ENCODE peak calls at places on chromosomes 7 and 10, in nine cellular contexts. U is right cardiac atrium; S is KBM-7; B is stimulated activated CD4-positive, alpha-beta T cell treated with anti-CD3 and anti-CD28 coated beads, Interleukin-12 subunit alpha, Interleukin-12 subunit beta, amount 100 ng/mL, for 4 hours; X is T-helper 9 cell; K is endothelial cell; Q is breast epithelium; P is LoVo; F is left ventricle myocardium inferior. O is an unnamed sample.

GRCh38 chr10:37479469-37479868 is 354.1 kb downstream of the ANKRD30A start:
- DNase-seq in P (no peak), S (no peak), Q (no peak), B (no peak), U (no peak), X (no peak), K (no peak), F (no peak), O (no peak)

GRCh38 chr7:39493929-39494328 is 72.3 kb upstream of the YAE1 start:
- DNase-seq in X (no peak), P (no peak), S (no peak), F (no peak), U (no peak), K (no peak), B (no peak), Q (no peak), O (no peak)

GRCh38 chr10:101612086-101612485 is 24.0 kb downstream of the DPCD start:
- DNase-seq in X (no peak), Q (no peak), S (no peak), F (no peak), K (no peak), U (no peak), P (no peak), B (no peak), O (no peak)

GRCh38 chr10:3046941-3047621 is 20.3 kb upstream of the PFKP start:
- DNase-seq in S (no peak), U (no peak), Q (no peak), P (no peak), F (no peak), B (no peak), K (no peak), X (no peak), O (no peak)

GRCh38 chr10:104065748-104066147 is 19.9 kb downstream of the COL17A1 start:
- DNase-seq in X (no peak), P (no peak), S (no peak), B (no peak), U (no peak), K (no peak), Q (no peak), F (no peak), O (no peak)

GRCh38 chr10:93712593-93712992 is 10.2 kb upstream of the FRA10AC1 start:
- DNase-seq in B (no peak), X (no peak), P (no peak), U (no peak), K (no peak), S (no peak), Q (no peak), F (no peak), O (no peak)

GRCh38 chr10:71789871-71790270 is 16.6 kb upstream of the VSIR start:
- DNase-seq in U (no peak), X (no peak), S (no peak), K (no peak), P (no peak), F (no peak), B (no peak), Q (no peak), O (no peak)

GRCh38 chr7:116534790-116535189 is 10.0 kb downstream of the CAV1 start:
- DNase-seq in K (no peak), U (no peak), S (no peak), P (no peak), Q (no peak), B (no peak), X (no peak), F (no peak), O (no peak)

GRCh38 chr10:101902032-101902799 is 58.6 kb upstream of the KCNIP2 start:
- DNase-seq in P (no peak), U (no peak), S (no peak), X (no peak), Q (no peak), F (no peak), K (no peak), B (no peak), O (no peak)

GRCh38 chr7:101532400-101533102 is 96.5 kb downstream of the MYL10 start:
- DNase-seq in U (no peak), P (no peak), B (no peak), F (no peak), Q (no peak), X (no peak), K (no peak), S (no peak), O (no peak)

GRCh38 chr10:112898540-112899395 is 51.3 kb upstream of the TCF7L2 start:
- DNase-seq in Q (no peak), U (peak; percentile 48), X (no peak), S (no peak), K (peak; percentile 19), B (no peak), P (peak; percentile 82), F (no peak), O (no peak)

GRCh38 chr7:101519324-101520017 is 109.6 kb downstream of the MYL10 start:
- DNase-seq in S (no peak), B (no peak), U (peak; percentile 22), X (no peak), F (no peak), P (no peak), Q (no peak), K (no peak), O (no peak)

GRCh38 chr7:157000047-157000726 is 10.3 kb downstream of the MNX1 start:
- DNase-seq in K (no peak), P (peak; percentile 44), F (no peak), Q (no peak), S (no peak), U (no peak), X (no peak), B (no peak), O (no peak)

GRCh38 chr7:584122-584465 is 64.4 kb upstream of the PDGFA start:
- DNase-seq in F (no peak), P (no peak), S (no peak), U (peak; percentile 59), X (peak; percentile 85), K (no peak), B (peak; percentile 85), Q (no peak), O (peak; percentile 93)

GRCh38 chr10:124626759-124627380 is 117.3 kb downstream of the FAM53B start:
- DNase-seq in Q (no peak), S (no peak), B (peak; percentile 38), P (peak; percentile 86), K (no peak), F (no peak), X (no peak), U (no peak), O (peak; percentile 29)

GRCh38 chr7:38476764-38477163 is 154.4 kb downstream of the AMPH start:
- DNase-seq in Q (no peak), P (no peak), B (no peak), X (no peak), F (no peak), K (no peak), S (no peak), U (no peak), O (no peak)

GRCh38 chr7:25031432-25031831 is 51.5 kb upstream of the OSBPL3 start:
- DNase-seq in P (no peak), K (no peak), F (no peak), Q (no peak), S (no peak), X (no peak), B (no peak), U (no peak), O (no peak)

GRCh38 chr10:116741391-116742351 is 695 bp downstream of the HSPA12A start:
- DNase-seq in S (no peak), F (peak; percentile 34), K (peak; percentile 25), Q (no peak), P (peak; percentile 6), X (no peak), B (no peak), U (peak; percentile 77), O (no peak)

GRCh38 chr10:68647928-68648327 is 73.1 kb upstream of the CCAR1 start:
- DNase-seq in X (no peak), P (no peak), S (no peak), Q (no peak), B (no peak), U (no peak), F (no peak), K (no peak), O (no peak)

GRCh38 chr7:86598311-86598710 is 45.4 kb upstream of the GRM3 start:
- DNase-seq in P (no peak), U (no peak), S (peak; percentile 18), B (no peak), Q (no peak), F (no peak), K (peak; percentile 34), X (no peak), O (no peak)

GRCh38 chr10:34046651-34047050 is 712.2 kb upstream of the NRP1 start:
- DNase-seq in P (no peak), B (no peak), F (no peak), K (no peak), U (no peak), S (no peak), X (no peak), Q (no peak), O (no peak)

GRCh38 chr7:83149466-83149865 is 13.2 kb downstream of the PCLO start:
- DNase-seq in S (no peak), F (no peak), B (no peak), X (no peak), Q (no peak), P (no peak), U (no peak), K (no peak), O (no peak)

GRCh38 chr10:47116445-47116844 is 183.6 kb upstream of the GDF10 start:
- DNase-seq in K (no peak), P (no peak), B (no peak), X (no peak), S (no peak), U (no peak), Q (no peak), F (no peak), O (no peak)

GRCh38 chr10:48590945-48591344 is 13.9 kb downstream of the ARHGAP22 start:
- DNase-seq in X (no peak), Q (no peak), P (no peak), U (no peak), F (no peak), K (no peak), S (no peak), B (no peak), O (no peak)

GRCh38 chr10:93550634-93551033 is 15.8 kb upstream of the FFAR4 start:
- DNase-seq in S (no peak), U (no peak), Q (no peak), B (no peak), F (no peak), X (no peak), P (no peak), K (no peak), O (no peak)

GRCh38 chr7:2821161-2821841 is 22.8 kb downstream of the GNA12 start:
- DNase-seq in U (peak; percentile 31), P (no peak), S (peak; percentile 30), K (no peak), F (no peak), X (no peak), B (no peak), Q (no peak), O (no peak)

GRCh38 chr10:97335188-97335619 is 675 bp upstream of the FRAT2 start:
- DNase-seq in K (no peak), U (peak; percentile 66), B (no peak), Q (no peak), F (no peak), X (no peak), S (no peak), P (no peak), O (no peak)

GRCh38 chr10:87093461-87094372 is 926 bp downstream of the GLUD1 start:
- DNase-seq in S (peak; percentile 66), P (peak; percentile 29), F (peak; percentile 63), B (peak; percentile 63), X (peak; percentile 56), U (peak; percentile 85), K (peak; percentile 55), Q (peak; percentile 60), O (peak; percentile 50)

O was measured in CD8-positive, alpha-beta memory T cell.